ENCODE peak calls at places on chromosome 7, in five cellular contexts. One of them, this sample, is unnamed.
A peak's percentile ranks its signal among the peaks of the same experiment; 100 is the strongest.

GRCh38 chr7:53209129-53209528 is 173.7 kb downstream of the POM121L12 start:
- DNase-seq in PC-3: no peak
- DNase-seq in GM23248: no peak
- DNase-seq in SK-N-SH: no peak
- DNase-seq in MM.1S: no peak
- DNase-seq in this sample: no peak

GRCh38 chr7:45921699-45922519 is 837 bp upstream of the IGFBP3 start:
- DNase-seq in PC-3: peak; percentile 85
- DNase-seq in GM23248: peak; percentile 86
- DNase-seq in SK-N-SH: peak; percentile 73
- DNase-seq in MM.1S: peak; percentile 74
- DNase-seq in this sample: peak; percentile 88

GRCh38 chr7:150927954-150928340 is 50.2 kb downstream of the KCNH2 start:
- DNase-seq in PC-3: peak; percentile 19
- DNase-seq in GM23248: peak; percentile 50
- DNase-seq in SK-N-SH: no peak
- DNase-seq in MM.1S: no peak
- DNase-seq in this sample: no peak

GRCh38 chr7:139526578-139527544 is 3.4 kb downstream of the CLEC2L start:
- DNase-seq in PC-3: peak; percentile 9
- DNase-seq in GM23248: peak; percentile 96
- DNase-seq in SK-N-SH: no peak
- DNase-seq in MM.1S: no peak
- DNase-seq in this sample: no peak

GRCh38 chr7:90579181-90579688 is 16.9 kb upstream of the CDK14 start:
- DNase-seq in PC-3: peak; percentile 81
- DNase-seq in GM23248: peak; percentile 89
- DNase-seq in SK-N-SH: no peak
- DNase-seq in MM.1S: no peak
- DNase-seq in this sample: no peak

GRCh38 chr7:84248843-84249242 is 54.3 kb upstream of the SEMA3A start:
- DNase-seq in PC-3: no peak
- DNase-seq in GM23248: no peak
- DNase-seq in SK-N-SH: no peak
- DNase-seq in MM.1S: no peak
- DNase-seq in this sample: no peak

GRCh38 chr7:8115547-8116402 is 146.2 kb downstream of the ICA1 start:
- DNase-seq in PC-3: no peak
- DNase-seq in GM23248: no peak
- DNase-seq in SK-N-SH: no peak
- DNase-seq in MM.1S: peak; percentile 82
- DNase-seq in this sample: no peak

GRCh38 chr7:25250386-25250785 is 22.1 kb upstream of the NPVF start:
- DNase-seq in PC-3: no peak
- DNase-seq in GM23248: no peak
- DNase-seq in SK-N-SH: no peak
- DNase-seq in MM.1S: no peak
- DNase-seq in this sample: no peak

GRCh38 chr7:139035588-139036353 is at the start of gene ZC3HAV1L:
- DNase-seq in PC-3: peak; percentile 67
- DNase-seq in GM23248: peak; percentile 82
- DNase-seq in SK-N-SH: peak; percentile 99
- DNase-seq in MM.1S: no peak
- DNase-seq in this sample: peak; percentile 65

GRCh38 chr7:85749715-85750453 is 563.0 kb upstream of the SEMA3D start:
- DNase-seq in PC-3: no peak
- DNase-seq in GM23248: no peak
- DNase-seq in SK-N-SH: no peak
- DNase-seq in MM.1S: no peak
- DNase-seq in this sample: no peak

GRCh38 chr7:141442781-141443180 is 108.4 kb upstream of the AGK start:
- DNase-seq in PC-3: no peak
- DNase-seq in GM23248: no peak
- DNase-seq in SK-N-SH: no peak
- DNase-seq in MM.1S: no peak
- DNase-seq in this sample: no peak

GRCh38 chr7:100088621-100089457 is at the start of gene COPS6:
- DNase-seq in PC-3: peak; percentile 63
- DNase-seq in GM23248: peak; percentile 86
- DNase-seq in SK-N-SH: peak; percentile 97
- DNase-seq in MM.1S: peak; percentile 76
- DNase-seq in this sample: peak; percentile 91

GRCh38 chr7:100088095-100088620 is 611 bp upstream of the COPS6 start:
- DNase-seq in PC-3: no peak
- DNase-seq in GM23248: no peak
- DNase-seq in SK-N-SH: no peak
- DNase-seq in MM.1S: no peak
- DNase-seq in this sample: no peak

GRCh38 chr7:100090527-100091410 is 2.0 kb downstream of the COPS6 start:
- DNase-seq in PC-3: peak; percentile 24
- DNase-seq in GM23248: peak; percentile 48
- DNase-seq in SK-N-SH: peak; percentile 30
- DNase-seq in MM.1S: no peak
- DNase-seq in this sample: no peak

GRCh38 chr7:100091411-100092181 is 2.8 kb downstream of the COPS6 start:
- DNase-seq in PC-3: no peak
- DNase-seq in GM23248: peak; percentile 47
- DNase-seq in SK-N-SH: peak; percentile 65
- DNase-seq in MM.1S: no peak
- DNase-seq in this sample: peak; percentile 15

GRCh38 chr7:100089458-100090201 is 861 bp downstream of the COPS6 start:
- DNase-seq in PC-3: no peak
- DNase-seq in GM23248: peak; percentile 73
- DNase-seq in SK-N-SH: no peak
- DNase-seq in MM.1S: no peak
- DNase-seq in this sample: no peak
- H3F3A ChIP-seq in PC-3: no peaks in the 10 kb centered on the region
- H3F3A ChIP-seq in GM23248: peaks cover 76% of the 10 kb centered on the region
- H3F3A ChIP-seq in SK-N-SH: peaks cover 80% of the 10 kb centered on the region
- H3F3A ChIP-seq in MM.1S: peaks cover 43% of the 10 kb centered on the region
- H3F3A ChIP-seq in this sample: peaks cover 69% of the 10 kb centered on the region

GRCh38 chr7:33733865-33734650 is 171.3 kb upstream of the BMPER start:
- DNase-seq in PC-3: no peak
- DNase-seq in GM23248: no peak
- DNase-seq in SK-N-SH: no peak
- DNase-seq in MM.1S: no peak
- DNase-seq in this sample: no peak
- TF ChIP-seq EZH2phosphoT487 in PC-3: no peak
- TF ChIP-seq EZH2phosphoT487 in GM23248: no peak
- TF ChIP-seq EZH2phosphoT487 in SK-N-SH: no peak
- TF ChIP-seq EZH2phosphoT487 in MM.1S: no peak
- TF ChIP-seq EZH2phosphoT487 in this sample: no peak

DNA sequence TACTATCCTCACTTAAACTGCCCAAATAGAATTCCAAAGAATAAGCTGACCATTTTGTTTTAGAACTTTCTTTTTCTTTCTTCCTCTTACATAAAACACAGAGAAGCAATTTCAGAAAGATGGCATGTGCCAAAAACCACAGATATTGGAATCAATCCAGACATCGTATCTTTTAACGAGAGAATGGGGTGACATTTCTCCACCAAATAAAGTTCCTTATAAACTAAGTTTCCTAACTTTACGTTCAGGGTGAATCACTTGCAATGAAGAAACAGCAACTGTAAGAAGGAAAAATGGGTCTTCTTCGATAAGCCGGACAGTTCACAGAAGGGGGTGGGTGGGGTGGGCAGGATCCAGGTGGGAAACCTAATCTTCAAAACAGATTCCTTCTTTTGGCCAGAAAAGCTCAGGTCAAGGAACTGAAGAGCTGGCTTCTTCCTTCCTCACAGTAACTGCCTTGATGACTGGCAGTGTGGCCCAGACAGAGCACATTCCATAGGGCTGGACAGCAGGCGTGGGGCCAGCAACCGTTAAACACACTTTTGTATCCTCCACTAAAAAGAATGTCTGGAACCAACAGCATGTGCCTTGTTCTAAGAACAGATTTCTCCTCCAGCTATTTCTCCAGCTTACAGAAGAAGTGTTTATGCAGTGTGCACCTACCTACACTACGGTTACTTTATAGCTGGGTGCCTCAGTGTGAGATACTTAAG is 31.5 kb downstream of the CREB3L2 start:
- DNase-seq in PC-3: peak; percentile 51
- DNase-seq in GM23248: peak; percentile 93
- DNase-seq in SK-N-SH: no peak
- DNase-seq in MM.1S: no peak
- DNase-seq in this sample: no peak
- H3F3A ChIP-seq in PC-3: no peaks in the 10 kb centered on the region
- H3F3A ChIP-seq in GM23248: peaks cover 89% of the 10 kb centered on the region
- H3F3A ChIP-seq in SK-N-SH: peaks cover 40% of the 10 kb centered on the region
- H3F3A ChIP-seq in MM.1S: no peaks in the 10 kb centered on the region
- H3F3A ChIP-seq in this sample: peaks cover 11% of the 10 kb centered on the region

GRCh38 chr7:18457832-18458231 is 37.7 kb upstream of the HDAC9 start:
- DNase-seq in PC-3: no peak
- DNase-seq in GM23248: no peak
- DNase-seq in SK-N-SH: no peak
- DNase-seq in MM.1S: no peak
- DNase-seq in this sample: no peak

GRCh38 chr7:18461785-18462467 is 33.6 kb upstream of the HDAC9 start:
- DNase-seq in PC-3: no peak
- DNase-seq in GM23248: no peak
- DNase-seq in SK-N-SH: no peak
- DNase-seq in MM.1S: no peak
- DNase-seq in this sample: no peak

GRCh38 chr7:18459439-18459838 is 36.1 kb upstream of the HDAC9 start:
- DNase-seq in PC-3: no peak
- DNase-seq in GM23248: no peak
- DNase-seq in SK-N-SH: no peak
- DNase-seq in MM.1S: no peak
- DNase-seq in this sample: no peak

GRCh38 chr7:18459846-18460245 is 35.7 kb upstream of the HDAC9 start:
- DNase-seq in PC-3: no peak
- DNase-seq in GM23248: no peak
- DNase-seq in SK-N-SH: no peak
- DNase-seq in MM.1S: no peak
- DNase-seq in this sample: no peak

GRCh38 chr7:18458830-18459229 is 36.7 kb upstream of the HDAC9 start:
- DNase-seq in PC-3: no peak
- DNase-seq in GM23248: no peak
- DNase-seq in SK-N-SH: no peak
- DNase-seq in MM.1S: no peak
- DNase-seq in this sample: no peak
- TF ChIP-seq EZH2phosphoT487 in PC-3: no peak
- TF ChIP-seq EZH2phosphoT487 in GM23248: no peak
- TF ChIP-seq EZH2phosphoT487 in SK-N-SH: no peak
- TF ChIP-seq EZH2phosphoT487 in MM.1S: no peak
- TF ChIP-seq EZH2phosphoT487 in this sample: no peak

DNA sequence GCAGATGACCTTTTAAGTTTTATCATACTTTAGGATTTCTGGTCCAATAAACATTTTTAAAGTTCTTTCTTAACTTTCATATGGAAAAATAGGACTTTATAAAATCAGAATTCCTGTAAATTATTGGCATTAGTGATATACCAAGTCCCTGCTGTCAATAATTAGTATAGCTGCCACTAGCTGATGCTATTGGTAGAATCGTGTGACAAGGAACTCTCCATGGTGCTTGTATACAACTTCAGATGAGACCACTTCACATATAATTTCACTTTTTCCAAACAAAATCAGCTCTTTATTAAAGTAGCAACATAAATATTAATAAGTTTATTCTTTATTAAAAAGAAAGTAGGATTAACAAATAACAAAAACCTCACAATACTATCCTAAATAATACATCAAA is 49.9 kb downstream of the ZNF800 start:
- DNase-seq in PC-3: no peak
- DNase-seq in GM23248: no peak
- DNase-seq in SK-N-SH: no peak
- DNase-seq in MM.1S: no peak
- DNase-seq in this sample: no peak
- H3F3A ChIP-seq in PC-3: no peaks in the 10 kb centered on the region
- H3F3A ChIP-seq in GM23248: no peaks in the 10 kb centered on the region
- H3F3A ChIP-seq in SK-N-SH: peaks cover 3% of the 10 kb centered on the region
- H3F3A ChIP-seq in MM.1S: no peaks in the 10 kb centered on the region
- H3F3A ChIP-seq in this sample: no peaks in the 10 kb centered on the region

DNA sequence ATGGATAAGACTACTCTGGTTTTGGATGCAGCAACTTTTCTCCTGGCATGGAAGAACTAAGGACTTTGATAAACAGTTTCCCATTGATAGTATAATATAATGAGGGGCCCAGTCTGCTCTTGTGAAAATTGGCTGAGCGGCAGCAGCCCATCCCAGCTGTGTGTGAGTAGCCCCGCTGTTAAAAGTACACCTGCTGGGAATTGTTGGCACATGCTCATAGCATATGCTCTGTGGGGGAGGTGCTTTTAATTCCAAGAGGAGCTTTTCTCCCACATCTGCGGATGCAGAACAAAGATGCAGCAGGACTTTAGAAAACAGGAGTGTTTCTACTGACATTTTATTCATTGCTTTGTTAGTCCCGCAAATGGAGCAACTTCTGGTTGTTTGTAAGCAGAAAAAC is 19.0 kb downstream of the SRI start:
- DNase-seq in PC-3: no peak
- DNase-seq in GM23248: no peak
- DNase-seq in SK-N-SH: no peak
- DNase-seq in MM.1S: no peak
- DNase-seq in this sample: peak; percentile 69
- TF ChIP-seq EZH2phosphoT487 in PC-3: no peak
- TF ChIP-seq EZH2phosphoT487 in GM23248: no peak
- TF ChIP-seq EZH2phosphoT487 in SK-N-SH: no peak
- TF ChIP-seq EZH2phosphoT487 in MM.1S: no peak
- TF ChIP-seq EZH2phosphoT487 in this sample: no peak

GRCh38 chr7:983182-984071 is 446 bp downstream of the CYP2W1 start:
- DNase-seq in PC-3: no peak
- DNase-seq in GM23248: no peak
- DNase-seq in SK-N-SH: no peak
- DNase-seq in MM.1S: no peak
- DNase-seq in this sample: no peak
- H3F3A ChIP-seq in PC-3: no peaks in the 10 kb centered on the region
- H3F3A ChIP-seq in GM23248: no peaks in the 10 kb centered on the region
- H3F3A ChIP-seq in SK-N-SH: no peaks in the 10 kb centered on the region
- H3F3A ChIP-seq in MM.1S: no peaks in the 10 kb centered on the region
- H3F3A ChIP-seq in this sample: no peaks in the 10 kb centered on the region

GRCh38 chr7:158029431-158029938 is 558.1 kb downstream of the PTPRN2 start:
- DNase-seq in PC-3: no peak
- DNase-seq in GM23248: no peak
- DNase-seq in SK-N-SH: no peak
- DNase-seq in MM.1S: no peak
- DNase-seq in this sample: no peak

GRCh38 chr7:158028290-158028941 is 559.2 kb downstream of the PTPRN2 start:
- DNase-seq in PC-3: no peak
- DNase-seq in GM23248: no peak
- DNase-seq in SK-N-SH: no peak
- DNase-seq in MM.1S: no peak
- DNase-seq in this sample: no peak

GRCh38 chr7:158027646-158028045 is 560.0 kb downstream of the PTPRN2 start:
- DNase-seq in PC-3: no peak
- DNase-seq in GM23248: no peak
- DNase-seq in SK-N-SH: no peak
- DNase-seq in MM.1S: no peak
- DNase-seq in this sample: no peak

GRCh38 chr7:158030071-158030470 is 557.6 kb downstream of the PTPRN2 start:
- DNase-seq in PC-3: no peak
- DNase-seq in GM23248: no peak
- DNase-seq in SK-N-SH: no peak
- DNase-seq in MM.1S: no peak
- DNase-seq in this sample: peak; percentile 4

GRCh38 chr7:158028971-158029370 is 558.7 kb downstream of the PTPRN2 start:
- DNase-seq in PC-3: no peak
- DNase-seq in GM23248: no peak
- DNase-seq in SK-N-SH: no peak
- DNase-seq in MM.1S: no peak
- DNase-seq in this sample: no peak
- TF ChIP-seq EZH2phosphoT487 in PC-3: no peak
- TF ChIP-seq EZH2phosphoT487 in GM23248: no peak
- TF ChIP-seq EZH2phosphoT487 in SK-N-SH: no peak
- TF ChIP-seq EZH2phosphoT487 in MM.1S: no peak
- TF ChIP-seq EZH2phosphoT487 in this sample: no peak

This sample was measured in neural progenitor cell.